ENCODE peak calls at places on chromosomes 5 and 9, in seven cellular contexts. One of them, this sample, is unnamed.

GRCh38 chr5:44935262-44935661 is 126.5 kb downstream of the MRPS30 start:
- DNase-seq in effector CD4-positive, alpha-beta T cell: no peak
- DNase-seq in activated T-helper 1 cell treated with anti-CD3 and anti-CD28 coated beads, Interleukin-12 subunit alpha, Interleukin-12 subunit beta, Interleukin-2, Interleukin-4 antibody, amounts not matched to agents 30 ng/mL and 10 ng/mL and 1 ng/mL, durations not matched to agents 14 hours and 24 hours and 36 hours: no peak
- DNase-seq in CD8-positive, alpha-beta memory T cell: no peak
- DNase-seq in MG63: no peak
- DNase-seq in K562: no peak
- DNase-seq in right lobe of liver: no peak
- DNase-seq in this sample: peak

GRCh38 chr5:176381979-176382378 is 6.4 kb downstream of the NOP16 start:
- DNase-seq in effector CD4-positive, alpha-beta T cell: no peak
- DNase-seq in activated T-helper 1 cell treated with anti-CD3 and anti-CD28 coated beads, Interleukin-12 subunit alpha, Interleukin-12 subunit beta, Interleukin-2, Interleukin-4 antibody, amounts not matched to agents 30 ng/mL and 10 ng/mL and 1 ng/mL, durations not matched to agents 14 hours and 24 hours and 36 hours: no peak
- DNase-seq in CD8-positive, alpha-beta memory T cell: no peak
- DNase-seq in MG63: no peak
- DNase-seq in K562: no peak
- DNase-seq in right lobe of liver: no peak
- DNase-seq in this sample: no peak

GRCh38 chr9:124698265-124698664 is 72.8 kb downstream of the NR6A1 start:
- DNase-seq in effector CD4-positive, alpha-beta T cell: no peak
- DNase-seq in activated T-helper 1 cell treated with anti-CD3 and anti-CD28 coated beads, Interleukin-12 subunit alpha, Interleukin-12 subunit beta, Interleukin-2, Interleukin-4 antibody, amounts not matched to agents 30 ng/mL and 10 ng/mL and 1 ng/mL, durations not matched to agents 14 hours and 24 hours and 36 hours: no peak
- DNase-seq in CD8-positive, alpha-beta memory T cell: no peak
- DNase-seq in MG63: no peak
- DNase-seq in K562: peak
- DNase-seq in right lobe of liver: no peak
- DNase-seq in this sample: peak

GRCh38 chr5:82406200-82406773 is 128.1 kb upstream of the RPS23 start:
- DNase-seq in effector CD4-positive, alpha-beta T cell: no peak
- DNase-seq in activated T-helper 1 cell treated with anti-CD3 and anti-CD28 coated beads, Interleukin-12 subunit alpha, Interleukin-12 subunit beta, Interleukin-2, Interleukin-4 antibody, amounts not matched to agents 30 ng/mL and 10 ng/mL and 1 ng/mL, durations not matched to agents 14 hours and 24 hours and 36 hours: no peak
- DNase-seq in CD8-positive, alpha-beta memory T cell: no peak
- DNase-seq in MG63: no peak
- DNase-seq in K562: no peak
- DNase-seq in right lobe of liver: no peak
- DNase-seq in this sample: no peak

GRCh38 chr5:14959443-14960119 is 88.0 kb upstream of the ANKH start:
- DNase-seq in effector CD4-positive, alpha-beta T cell: no peak
- DNase-seq in activated T-helper 1 cell treated with anti-CD3 and anti-CD28 coated beads, Interleukin-12 subunit alpha, Interleukin-12 subunit beta, Interleukin-2, Interleukin-4 antibody, amounts not matched to agents 30 ng/mL and 10 ng/mL and 1 ng/mL, durations not matched to agents 14 hours and 24 hours and 36 hours: no peak
- DNase-seq in CD8-positive, alpha-beta memory T cell: no peak
- DNase-seq in MG63: no peak
- DNase-seq in K562: no peak
- DNase-seq in right lobe of liver: no peak
- DNase-seq in this sample: no peak

GRCh38 chr5:126106032-126106431 is 317.2 kb upstream of the GRAMD2B start:
- DNase-seq in effector CD4-positive, alpha-beta T cell: no peak
- DNase-seq in activated T-helper 1 cell treated with anti-CD3 and anti-CD28 coated beads, Interleukin-12 subunit alpha, Interleukin-12 subunit beta, Interleukin-2, Interleukin-4 antibody, amounts not matched to agents 30 ng/mL and 10 ng/mL and 1 ng/mL, durations not matched to agents 14 hours and 24 hours and 36 hours: no peak
- DNase-seq in CD8-positive, alpha-beta memory T cell: no peak
- DNase-seq in MG63: no peak
- DNase-seq in K562: no peak
- DNase-seq in right lobe of liver: no peak
- DNase-seq in this sample: no peak

GRCh38 chr5:167702014-167702413 is 589.4 kb upstream of the WWC1 start:
- DNase-seq in effector CD4-positive, alpha-beta T cell: no peak
- DNase-seq in activated T-helper 1 cell treated with anti-CD3 and anti-CD28 coated beads, Interleukin-12 subunit alpha, Interleukin-12 subunit beta, Interleukin-2, Interleukin-4 antibody, amounts not matched to agents 30 ng/mL and 10 ng/mL and 1 ng/mL, durations not matched to agents 14 hours and 24 hours and 36 hours: no peak
- DNase-seq in CD8-positive, alpha-beta memory T cell: no peak
- DNase-seq in MG63: no peak
- DNase-seq in K562: no peak
- DNase-seq in right lobe of liver: no peak
- DNase-seq in this sample: no peak

GRCh38 chr5:140142802-140143201 is 17.1 kb downstream of the IGIP start:
- DNase-seq in effector CD4-positive, alpha-beta T cell: no peak
- DNase-seq in activated T-helper 1 cell treated with anti-CD3 and anti-CD28 coated beads, Interleukin-12 subunit alpha, Interleukin-12 subunit beta, Interleukin-2, Interleukin-4 antibody, amounts not matched to agents 30 ng/mL and 10 ng/mL and 1 ng/mL, durations not matched to agents 14 hours and 24 hours and 36 hours: no peak
- DNase-seq in CD8-positive, alpha-beta memory T cell: no peak
- DNase-seq in MG63: no peak
- DNase-seq in K562: no peak
- DNase-seq in right lobe of liver: no peak
- DNase-seq in this sample: no peak

GRCh38 chr5:74608754-74609576 is 31.6 kb downstream of the ENC1 start:
- DNase-seq in effector CD4-positive, alpha-beta T cell: no peak
- DNase-seq in activated T-helper 1 cell treated with anti-CD3 and anti-CD28 coated beads, Interleukin-12 subunit alpha, Interleukin-12 subunit beta, Interleukin-2, Interleukin-4 antibody, amounts not matched to agents 30 ng/mL and 10 ng/mL and 1 ng/mL, durations not matched to agents 14 hours and 24 hours and 36 hours: no peak
- DNase-seq in CD8-positive, alpha-beta memory T cell: no peak
- DNase-seq in MG63: no peak
- DNase-seq in K562: no peak
- DNase-seq in right lobe of liver: no peak
- DNase-seq in this sample: no peak

GRCh38 chr9:36148652-36149051 is 12.1 kb downstream of the GLIPR2 start:
- DNase-seq in effector CD4-positive, alpha-beta T cell: peak
- DNase-seq in activated T-helper 1 cell treated with anti-CD3 and anti-CD28 coated beads, Interleukin-12 subunit alpha, Interleukin-12 subunit beta, Interleukin-2, Interleukin-4 antibody, amounts not matched to agents 30 ng/mL and 10 ng/mL and 1 ng/mL, durations not matched to agents 14 hours and 24 hours and 36 hours: peak
- DNase-seq in CD8-positive, alpha-beta memory T cell: peak
- DNase-seq in MG63: peak
- DNase-seq in K562: peak
- DNase-seq in right lobe of liver: peak
- DNase-seq in this sample: peak

GRCh38 chr5:36878421-36879088 is 2.0 kb downstream of the NIPBL start:
- DNase-seq in effector CD4-positive, alpha-beta T cell: no peak
- DNase-seq in activated T-helper 1 cell treated with anti-CD3 and anti-CD28 coated beads, Interleukin-12 subunit alpha, Interleukin-12 subunit beta, Interleukin-2, Interleukin-4 antibody, amounts not matched to agents 30 ng/mL and 10 ng/mL and 1 ng/mL, durations not matched to agents 14 hours and 24 hours and 36 hours: no peak
- DNase-seq in CD8-positive, alpha-beta memory T cell: no peak
- DNase-seq in MG63: peak
- DNase-seq in K562: peak
- DNase-seq in right lobe of liver: no peak
- DNase-seq in this sample: peak